ENCODE peak calls at places on chromosomes 11 and 22, in six cellular contexts. O, P, C, N, Q and D are unnamed samples. For H3K9me3, H3K36me3 and H3K4me1, the result is how much of the 10 kb centered on the place peaks cover.

GRCh38 chr11:94493443-94494199 is at the start of the genes ANKRD49 and MRE11:
- DNase-seq in N (peak), Q (peak), O (peak), C (peak), P (peak), D (peak)

GRCh38 chr11:251550-251949 is 14.8 kb downstream of the PSMD13 start:
- DNase-seq in C (no peak), N (no peak), O (no peak), Q (no peak), P (no peak), D (no peak)

GRCh38 chr11:45802531-45803317 is 2.2 kb upstream of the SLC35C1 start:
- DNase-seq in N (no peak), Q (no peak), P (no peak), O (peak), C (no peak), D (no peak)

GRCh38 chr11:100403817-100404216 is 283.3 kb upstream of the ARHGAP42 start:
- DNase-seq in Q (no peak), C (no peak), P (no peak), O (no peak), N (no peak), D (no peak)

GRCh38 chr11:133894956-133895549 is 49.7 kb upstream of the SPATA19 start:
- DNase-seq in N (no peak), O (peak), P (no peak), C (no peak), Q (peak), D (no peak)

GRCh38 chr11:2593393-2593950 is 106.3 kb downstream of the KCNQ1OT1 start:
- DNase-seq in C (no peak), O (no peak), P (no peak), Q (peak), N (no peak), D (peak)

GRCh38 chr11:41522391-41522790 is 62.9 kb upstream of the LRRC4C start:
- DNase-seq in C (no peak), P (no peak), Q (no peak), N (no peak), O (no peak), D (no peak)

GRCh38 chr11:133896642-133897330 is 51.5 kb upstream of the SPATA19 start:
- DNase-seq in Q (peak), N (no peak), C (no peak), P (no peak), O (peak), D (no peak)

GRCh38 chr11:119169272-119169719 is 771 bp downstream of the NLRX1 start:
- DNase-seq in P (peak), O (peak), N (peak), Q (no peak), C (peak), D (peak)

GRCh38 chr11:5684627-5685362 is at the start of gene TRIM5:
- DNase-seq in O (peak), N (peak), C (peak), Q (peak), P (peak), D (peak)

GRCh38 chr22:25751174-25751581 is 9.2 kb downstream of the MYO18B start:
- DNase-seq in N (no peak), P (no peak), Q (no peak), C (no peak), O (no peak), D (no peak)

GRCh38 chr22:29830585-29830984 is 7.5 kb downstream of the ASCC2 start:
- DNase-seq in O (no peak), P (no peak), C (no peak), Q (no peak), N (no peak), D (peak)

GRCh38 chr22:44247923-44248892 is 64.5 kb downstream of the SHISAL1 start:
- DNase-seq in C (no peak), N (no peak), Q (no peak), P (no peak), O (no peak), D (no peak)

GRCh38 chr11:41498726-41499125 is 39.3 kb upstream of the LRRC4C start:
- DNase-seq in C (no peak), P (no peak), Q (no peak), N (no peak), O (no peak), D (no peak)

GRCh38 chr22:46025973-46026906 is 49.3 kb upstream of the WNT7B start:
- DNase-seq in P (no peak), Q (no peak), C (no peak), O (peak), N (no peak), D (peak)

GRCh38 chr11:129248618-129249017 is 56.5 kb upstream of the ARHGAP32 start:
- DNase-seq in N (no peak), Q (no peak), C (no peak), P (no peak), O (no peak), D (no peak)

GRCh38 chr11:107695446-107695845 is 16.4 kb downstream of the SLN start:
- DNase-seq in P (no peak), Q (no peak), O (no peak), C (no peak), N (no peak), D (no peak)

GRCh38 chr11:61061081-61061826 is 41.0 kb upstream of the CD5 start:
- DNase-seq in P (peak), Q (no peak), O (peak), N (peak), C (peak), D (no peak)

GRCh38 chr22:26660961-26661578 is 3.7 kb downstream of the MIAT start:
- DNase-seq in O (no peak), C (no peak), P (no peak), N (no peak), Q (no peak), D (no peak)

GRCh38 chr11:120482149-120482548 is 29.4 kb upstream of the GRIK4 start:
- DNase-seq in C (no peak), N (peak), Q (no peak), O (no peak), P (no peak), D (no peak)

GRCh38 chr11:15845261-15845660 is 511.1 kb downstream of the SOX6 start:
- DNase-seq in Q (no peak), O (no peak), C (no peak), P (no peak), N (no peak), D (no peak)

GRCh38 chr11:10201343-10201742 is 92.7 kb downstream of the SBF2 start:
- DNase-seq in P (no peak), N (no peak), O (no peak), C (no peak), Q (no peak), D (no peak)

GRCh38 chr11:69801513-69802335 is 17.5 kb downstream of the FGF3 start:
- DNase-seq in C (no peak), N (peak), O (no peak), Q (peak), P (peak), D (no peak)

GRCh38 chr11:65316979-65317786 is 2.5 kb downstream of the CDC42EP2 start:
- DNase-seq in C (no peak), O (peak), Q (peak), N (peak), P (no peak), D (peak)

GRCh38 chr11:47412152-47412746 is 3.9 kb downstream of the SLC39A13 start:
- DNase-seq in P (peak), Q (peak), C (no peak), O (peak), N (no peak), D (no peak)

GRCh38 chr11:83161610-83162199 is 4.8 kb downstream of the PCF11 start:
- DNase-seq in N (no peak), Q (no peak), C (no peak), O (no peak), P (no peak), D (no peak)

GRCh38 chr22:26066534-26066933 is 102.7 kb upstream of the SEZ6L start:
- DNase-seq in O (no peak), N (no peak), C (no peak), P (no peak), Q (peak), D (no peak)

GRCh38 chr11:112106070-112106469 is 19.4 kb downstream of the SDHD start:
- DNase-seq in O (no peak), N (no peak), C (no peak), Q (no peak), P (no peak), D (no peak)

GRCh38 chr22:36405221-36405631 is 17.5 kb upstream of the MYH9 start:
- DNase-seq in N (no peak), C (peak), P (peak), O (no peak), Q (no peak), D (no peak)

DNA sequence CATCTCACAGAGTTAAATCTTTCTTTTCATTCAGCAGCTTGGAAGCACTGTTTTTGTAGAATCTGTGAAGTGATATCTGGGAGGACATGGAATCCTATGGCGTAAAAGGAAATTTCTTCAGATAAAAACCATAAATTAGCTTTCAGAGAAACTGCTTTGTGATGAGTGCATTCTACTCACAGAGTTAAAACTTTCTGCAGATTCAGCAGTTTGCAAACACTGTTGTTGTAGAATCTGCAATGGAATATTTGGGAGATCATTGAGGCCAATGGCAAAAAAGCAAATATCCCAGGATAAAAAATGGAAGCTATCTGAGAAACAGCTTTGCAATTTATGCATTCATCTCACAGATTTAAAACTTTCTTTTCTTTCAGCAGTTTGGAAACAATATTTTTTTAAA is 180.6 kb downstream of the OR4A47 start:
- DNase-seq in C (no peak), N (no peak), Q (no peak), O (no peak), P (no peak), D (no peak)
- H3K9me3 ChIP-seq in C (under half), N (under half), Q (under half), O (under half), P (under half), D (under half)

DNA sequence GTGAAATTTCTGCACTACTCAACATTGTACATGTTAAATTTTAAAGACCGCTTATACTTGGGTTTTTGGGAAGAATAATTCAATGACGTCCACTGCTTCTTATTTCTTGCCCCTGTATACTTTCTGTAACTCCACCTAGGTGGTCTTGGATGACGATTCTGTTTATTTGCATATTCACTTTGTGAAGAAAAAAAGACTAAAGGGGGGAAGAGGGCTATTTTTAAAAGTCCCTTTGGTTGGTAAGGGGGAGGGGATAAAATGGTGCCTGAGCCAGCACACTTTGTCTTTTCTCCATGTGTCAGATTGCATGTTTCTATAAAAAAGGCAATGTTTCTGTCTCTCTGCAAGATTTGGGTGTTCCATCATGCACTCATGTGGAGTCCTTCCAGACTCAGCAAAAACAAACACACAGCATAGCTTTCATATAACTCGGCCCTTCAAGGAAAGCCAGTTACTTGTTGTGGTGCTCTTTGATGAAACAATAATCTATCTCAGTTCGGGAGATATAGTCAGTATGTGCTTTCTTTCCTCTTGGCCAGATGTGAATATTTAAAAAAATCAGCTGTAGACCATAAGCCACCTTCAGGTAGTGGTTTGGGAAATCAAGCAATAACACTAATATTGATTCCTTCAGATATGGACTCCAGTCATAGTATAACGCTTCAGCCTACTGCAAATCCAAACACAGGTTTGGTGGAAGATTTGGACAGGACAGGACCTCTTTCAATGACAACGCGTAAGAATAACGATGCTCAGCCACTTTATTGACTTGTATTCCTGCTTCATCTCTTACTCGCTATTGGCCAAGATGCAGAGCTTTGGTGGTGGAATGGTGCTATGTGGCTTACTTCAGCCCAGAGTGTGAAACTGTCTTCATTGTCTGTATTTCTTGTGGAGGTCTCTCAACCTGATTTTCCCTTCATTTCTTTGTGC is 68.8 kb downstream of the CD44 start:
- DNase-seq in Q (no peak), P (no peak), C (no peak), N (no peak), O (no peak), D (no peak)
- H3K36me3 ChIP-seq in Q (under half), P (half or more), C (under half), N (under half), O (under half), D (under half)

DNA sequence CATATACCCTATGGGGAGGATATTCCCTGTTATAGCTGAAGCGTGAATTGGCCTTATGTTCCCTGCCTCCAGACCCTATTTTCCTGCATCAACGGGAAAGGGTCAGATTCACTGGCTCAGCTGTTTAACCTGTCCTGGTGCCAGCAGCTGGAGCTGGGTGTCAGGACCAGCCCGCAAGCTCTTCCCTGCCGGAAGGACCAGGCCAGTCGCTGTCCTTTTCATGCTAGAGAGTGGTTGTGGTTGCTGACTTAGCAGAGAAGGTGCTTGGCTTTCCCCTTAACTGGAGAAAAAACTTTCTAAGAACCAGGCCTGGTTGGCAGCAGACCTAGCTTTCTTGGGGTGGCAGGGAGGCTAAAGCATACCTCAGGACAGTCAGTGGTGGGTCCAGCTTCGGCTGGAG is 5.2 kb upstream of the SREBF2 start:
- DNase-seq in N (no peak), P (no peak), Q (no peak), C (no peak), O (no peak), D (peak)
- H3K4me1 ChIP-seq in N (under half), P (under half), Q (under half), C (under half), O (under half), D (under half)

GRCh38 chr11:132639986-132640385 is 892.3 kb downstream of the OPCML start:
- DNase-seq in Q (no peak), O (no peak), P (no peak), C (no peak), N (no peak), D (no peak)
- H3K9me3 ChIP-seq in Q (under half), O (under half), P (under half), C (under half), N (under half), D (under half)

DNA sequence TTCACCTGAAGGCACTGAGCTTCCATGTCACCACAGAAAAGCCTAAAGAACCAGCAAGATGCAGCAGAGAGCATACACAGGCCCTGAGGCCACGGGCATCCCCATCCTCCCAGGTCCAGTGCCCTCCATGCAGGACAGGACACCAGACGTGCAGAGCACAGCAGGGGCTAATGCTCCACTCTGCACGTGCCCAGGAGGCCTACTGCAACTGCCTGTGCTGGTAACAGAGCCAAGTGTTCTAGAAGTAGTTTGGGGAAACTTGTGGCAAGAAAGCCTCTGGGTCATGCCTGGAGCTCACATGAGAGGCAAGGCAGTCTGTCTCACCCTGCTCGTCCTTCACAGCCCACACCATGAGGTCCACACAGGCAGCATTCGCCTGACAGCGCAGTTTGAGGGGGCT is 30.7 kb downstream of the SERPIND1 start:
- DNase-seq in P (no peak), O (no peak), Q (no peak), N (no peak), C (no peak), D (no peak)
- H3K36me3 ChIP-seq in P (half or more), O (half or more), Q (under half), N (under half), C (under half), D (under half)

GRCh38 chr22:39649500-39650089 is 79.0 kb downstream of the CACNA1I start:
- DNase-seq in Q (no peak), O (no peak), N (no peak), P (no peak), C (no peak), D (no peak)

GRCh38 chr22:39645532-39645931 is 75.0 kb downstream of the CACNA1I start:
- DNase-seq in Q (no peak), C (no peak), P (no peak), N (no peak), O (no peak), D (no peak)

GRCh38 chr22:39650996-39651782 is 80.6 kb downstream of the CACNA1I start:
- DNase-seq in P (no peak), C (no peak), O (no peak), Q (no peak), N (no peak), D (no peak)

GRCh38 chr22:39646614-39647210 is 76.2 kb downstream of the CACNA1I start:
- DNase-seq in C (no peak), O (no peak), Q (no peak), P (no peak), N (no peak), D (no peak)

GRCh38 chr22:39647836-39648500 is 77.4 kb downstream of the CACNA1I start:
- DNase-seq in P (no peak), Q (no peak), C (no peak), N (no peak), O (no peak), D (no peak)
- H3K4me1 ChIP-seq in P (under half), Q (under half), C (under half), N (under half), O (under half), D (under half)

GRCh38 chr22:48704335-48704734 is 1123.3 kb downstream of the BRD1 start:
- DNase-seq in P (no peak), O (peak), Q (no peak), N (no peak), C (no peak), D (no peak)
- H3K9me3 ChIP-seq in P (under half), O (under half), Q (under half), N (under half), C (under half), D (under half)